ENCODE peak calls at places on chromosomes 6 and 20, in eight cellular contexts. Z, N, I, X, B, P, R and C are unnamed samples.

GRCh38 chr20:17505664-17506517 is 25.3 kb downstream of the BFSP1 start:
- DNase-seq in Z (no peak), N (peak), I (no peak), X (no peak), B (no peak), P (no peak), R (no peak), C (peak)

GRCh38 chr20:62818592-62819493 is 2.0 kb downstream of the COL9A3 start:
- DNase-seq in Z (no peak), N (no peak), I (no peak), X (no peak), B (peak), P (peak), R (no peak), C (peak)

GRCh38 chr6:69820438-69820837 is 23.6 kb upstream of the LMBRD1 start:
- DNase-seq in Z (no peak), N (no peak), I (no peak), X (no peak), B (no peak), P (no peak), R (no peak), C (no peak)

GRCh38 chr6:56359201-56359899 is 112.0 kb upstream of the COL21A1 start:
- DNase-seq in Z (no peak), N (peak), I (peak), X (no peak), B (no peak), P (peak), R (peak), C (peak)

GRCh38 chr20:23049201-23049932 is at the start of gene THBD:
- DNase-seq in Z (no peak), N (no peak), I (no peak), X (no peak), B (peak), P (no peak), R (peak), C (no peak)

GRCh38 chr6:73854998-73855718 is 159.2 kb downstream of the CD109 start:
- DNase-seq in Z (no peak), N (peak), I (peak), X (no peak), B (no peak), P (peak), R (peak), C (peak)

GRCh38 chr6:72425003-72425681 is 196.7 kb upstream of the KCNQ5 start:
- DNase-seq in Z (no peak), N (no peak), I (no peak), X (no peak), B (no peak), P (no peak), R (no peak), C (no peak)

GRCh38 chr20:61649105-61649878 is 397.2 kb downstream of the CDH4 start:
- DNase-seq in Z (no peak), N (no peak), I (no peak), X (no peak), B (peak), P (no peak), R (no peak), C (no peak)

GRCh38 chr6:35552285-35552917 is 39.7 kb upstream of the TULP1 start:
- DNase-seq in Z (no peak), N (peak), I (peak), X (no peak), B (no peak), P (peak), R (peak), C (peak)

GRCh38 chr6:163830641-163831040 is 416.1 kb downstream of the QKI start:
- DNase-seq in Z (no peak), N (no peak), I (no peak), X (no peak), B (no peak), P (no peak), R (no peak), C (no peak)

GRCh38 chr20:23061713-23062561 is 12.5 kb upstream of the THBD start:
- DNase-seq in Z (no peak), N (no peak), I (no peak), X (no peak), B (no peak), P (peak), R (peak), C (peak)

GRCh38 chr6:163831736-163832135 is 417.2 kb downstream of the QKI start:
- DNase-seq in Z (no peak), N (no peak), I (no peak), X (no peak), B (no peak), P (no peak), R (no peak), C (no peak)

GRCh38 chr6:163872335-163872734 is 457.8 kb downstream of the QKI start:
- DNase-seq in Z (no peak), N (no peak), I (no peak), X (no peak), B (no peak), P (no peak), R (no peak), C (no peak)

GRCh38 chr6:7238900-7239589 is 74.0 kb downstream of the SSR1 start:
- DNase-seq in Z (peak), N (peak), I (peak), X (no peak), B (no peak), P (peak), R (peak), C (peak)

GRCh38 chr20:4875578-4876067 is 125.7 kb downstream of the SLC23A2 start:
- DNase-seq in Z (peak), N (no peak), I (no peak), X (no peak), B (no peak), P (no peak), R (no peak), C (no peak)

GRCh38 chr6:89999154-89999553 is 104.9 kb downstream of the GJA10 start:
- DNase-seq in Z (peak), N (no peak), I (no peak), X (no peak), B (no peak), P (peak), R (no peak), C (peak)